ENCODE peak calls at places on chromosomes 16 and 17, in seven cellular contexts. W is AG08395, D is mesothelial cell of epicardium, S is progenitor cell of endocrine pancreas, L is glutamatergic neuron, I is renal cortical epithelial cell, Z is M059J. F is an unnamed sample.

GRCh38 chr17:63486317-63487013 is 9.6 kb downstream of the ACE start:
- DNase-seq in W (no peak), Z (no peak), L (no peak), D (no peak), S (no peak), I (no peak), F (no peak)

GRCh38 chr17:49582789-49583188 is 7.1 kb downstream of the NXPH3 start:
- DNase-seq in Z (peak), I (no peak), S (no peak), D (no peak), W (no peak), L (no peak), F (peak)

GRCh38 chr16:57998484-57998883 is 2.0 kb downstream of the ZNF319 start:
- DNase-seq in Z (peak), S (no peak), D (no peak), I (peak), L (peak), W (no peak), F (peak)

GRCh38 chr17:20008242-20009051 is 712 bp upstream of the SPECC1 start:
- DNase-seq in S (no peak), W (no peak), I (no peak), D (no peak), Z (peak), L (peak), F (no peak)

GRCh38 chr16:27284865-27285675 is 16.5 kb upstream of the NSMCE1 start:
- DNase-seq in L (no peak), W (no peak), S (no peak), I (no peak), D (no peak), Z (no peak), F (no peak)

GRCh38 chr17:74749262-74750038 is 1.0 kb downstream of the NHERF1 start:
- DNase-seq in W (peak), Z (peak), S (no peak), L (no peak), D (peak), I (peak), F (peak)

GRCh38 chr17:6163632-6164319 is 93.6 kb downstream of the WSCD1 start:
- DNase-seq in S (no peak), W (no peak), Z (peak), L (no peak), I (no peak), D (no peak), F (no peak)

GRCh38 chr16:57627184-57627871 is 1.1 kb upstream of the ADGRG1 start:
- DNase-seq in L (peak), I (peak), D (no peak), S (no peak), Z (peak), W (peak), F (peak)

GRCh38 chr16:79287424-79287917 is 313.1 kb downstream of the MAF start:
- DNase-seq in D (no peak), Z (no peak), W (no peak), L (no peak), S (no peak), I (no peak), F (no peak)

GRCh38 chr17:48011405-48012150 is 26.0 kb downstream of the COPZ2 start:
- DNase-seq in Z (peak), I (peak), W (peak), D (no peak), S (no peak), L (peak), F (no peak)

GRCh38 chr16:30985401-30986128 is 558 bp downstream of the HSD3B7 start:
- DNase-seq in L (peak), S (peak), Z (peak), I (peak), W (peak), D (peak), F (peak)

GRCh38 chr17:50037321-50038107 is 18.4 kb upstream of the ITGA3 start:
- DNase-seq in W (peak), L (no peak), D (no peak), I (peak), Z (peak), S (no peak), F (peak)

GRCh38 chr17:39450051-39450450 is 1.0 kb downstream of the MED1 start:
- DNase-seq in D (no peak), L (no peak), Z (peak), S (no peak), W (no peak), I (no peak), F (peak)

GRCh38 chr16:22117666-22118065 is 25.3 kb downstream of the VWA3A start:
- DNase-seq in S (no peak), Z (peak), D (no peak), W (no peak), L (no peak), I (peak), F (peak)

GRCh38 chr16:1764971-1765370 is 6.4 kb downstream of the NME3 start:
- DNase-seq in D (no peak), W (no peak), Z (no peak), S (no peak), L (no peak), I (no peak), F (no peak)

GRCh38 chr16:23249830-23250229 is 52.3 kb upstream of the SCNN1B start:
- DNase-seq in I (no peak), S (no peak), W (no peak), D (no peak), L (no peak), Z (no peak), F (no peak)

F was measured in A172.